ENCODE peak calls at places on chromosome 9, in five cellular contexts. One of them, this sample, is unnamed. For H3K36me3, the result is how much of the 10 kb centered on the place peaks cover.

GRCh38 chr9:85009251-85009650 is 339.7 kb downstream of the NTRK2 start:
- DNase-seq in SK-N-SH: no peak
- DNase-seq in mammary epithelial cell: no peak
- DNase-seq in PC-3: no peak
- DNase-seq in lung: no peak
- DNase-seq in this sample: no peak

GRCh38 chr9:5578018-5578697 is 50.7 kb upstream of the RIC1 start:
- DNase-seq in SK-N-SH: no peak
- DNase-seq in mammary epithelial cell: no peak
- DNase-seq in PC-3: no peak
- DNase-seq in lung: no peak
- DNase-seq in this sample: no peak

GRCh38 chr9:114300846-114301797 is 21.8 kb upstream of the ORM1 start:
- DNase-seq in SK-N-SH: no peak
- DNase-seq in mammary epithelial cell: no peak
- DNase-seq in PC-3: no peak
- DNase-seq in lung: no peak
- DNase-seq in this sample: no peak

GRCh38 chr9:95516221-95516735 is 493 bp downstream of the PTCH1 start:
- DNase-seq in SK-N-SH: peak
- DNase-seq in mammary epithelial cell: no peak
- DNase-seq in PC-3: no peak
- DNase-seq in lung: no peak
- DNase-seq in this sample: peak

GRCh38 chr9:114372971-114373591 is 14.7 kb downstream of the AKNA start:
- DNase-seq in SK-N-SH: no peak
- DNase-seq in mammary epithelial cell: no peak
- DNase-seq in PC-3: no peak
- DNase-seq in lung: peak
- DNase-seq in this sample: no peak

GRCh38 chr9:136107953-136108647 is 10.6 kb downstream of the TMEM250 start:
- DNase-seq in SK-N-SH: no peak
- DNase-seq in mammary epithelial cell: peak
- DNase-seq in PC-3: no peak
- DNase-seq in lung: no peak
- DNase-seq in this sample: peak

GRCh38 chr9:110180713-110181434 is 27.1 kb downstream of the C9orf152 start:
- DNase-seq in SK-N-SH: no peak
- DNase-seq in mammary epithelial cell: peak
- DNase-seq in PC-3: peak
- DNase-seq in lung: no peak
- DNase-seq in this sample: no peak

GRCh38 chr9:32385135-32385884 is 867 bp downstream of the ACO1 start:
- DNase-seq in SK-N-SH: no peak
- DNase-seq in mammary epithelial cell: no peak
- DNase-seq in PC-3: no peak
- DNase-seq in lung: no peak
- DNase-seq in this sample: no peak

GRCh38 chr9:116647515-116647809 is 39.6 kb upstream of the TRIM32 start:
- DNase-seq in SK-N-SH: no peak
- DNase-seq in mammary epithelial cell: no peak
- DNase-seq in PC-3: no peak
- DNase-seq in lung: no peak
- DNase-seq in this sample: no peak

GRCh38 chr9:120514599-120514854 is 65.4 kb downstream of the CDK5RAP2 start:
- DNase-seq in SK-N-SH: no peak
- DNase-seq in mammary epithelial cell: no peak
- DNase-seq in PC-3: no peak
- DNase-seq in lung: no peak
- DNase-seq in this sample: no peak

GRCh38 chr9:96222132-96222531 is 79.8 kb downstream of the HSD17B3 start:
- DNase-seq in SK-N-SH: peak
- DNase-seq in mammary epithelial cell: no peak
- DNase-seq in PC-3: peak
- DNase-seq in lung: no peak
- DNase-seq in this sample: no peak

GRCh38 chr9:91192379-91192775 is 169.3 kb downstream of the AUH start:
- DNase-seq in SK-N-SH: no peak
- DNase-seq in mammary epithelial cell: no peak
- DNase-seq in PC-3: no peak
- DNase-seq in lung: peak
- DNase-seq in this sample: no peak

GRCh38 chr9:107386396-107386795 is 103.2 kb downstream of the KLF4 start:
- DNase-seq in SK-N-SH: no peak
- DNase-seq in mammary epithelial cell: peak
- DNase-seq in PC-3: no peak
- DNase-seq in lung: no peak
- DNase-seq in this sample: no peak

GRCh38 chr9:89477811-89478583 is 19.9 kb downstream of the SEMA4D start:
- DNase-seq in SK-N-SH: no peak
- DNase-seq in mammary epithelial cell: peak
- DNase-seq in PC-3: peak
- DNase-seq in lung: no peak
- DNase-seq in this sample: no peak

GRCh38 chr9:104993291-104993963 is 65.5 kb upstream of the ABCA1 start:
- DNase-seq in SK-N-SH: no peak
- DNase-seq in mammary epithelial cell: no peak
- DNase-seq in PC-3: no peak
- DNase-seq in lung: peak
- DNase-seq in this sample: no peak

GRCh38 chr9:109914280-109915027 is 134.5 kb downstream of the PALM2AKAP2 start:
- DNase-seq in SK-N-SH: no peak
- DNase-seq in mammary epithelial cell: no peak
- DNase-seq in PC-3: peak
- DNase-seq in lung: no peak
- DNase-seq in this sample: no peak

GRCh38 chr9:113589890-113590289 is 126.4 kb downstream of the RGS3 start:
- DNase-seq in SK-N-SH: no peak
- DNase-seq in mammary epithelial cell: no peak
- DNase-seq in PC-3: peak
- DNase-seq in lung: no peak
- DNase-seq in this sample: no peak

GRCh38 chr9:23322392-23322791 is 503.6 kb downstream of the ELAVL2 start:
- DNase-seq in SK-N-SH: peak
- DNase-seq in mammary epithelial cell: peak
- DNase-seq in PC-3: peak
- DNase-seq in lung: no peak
- DNase-seq in this sample: no peak

GRCh38 chr9:23319092-23319491 is 506.9 kb downstream of the ELAVL2 start:
- DNase-seq in SK-N-SH: no peak
- DNase-seq in mammary epithelial cell: no peak
- DNase-seq in PC-3: no peak
- DNase-seq in lung: no peak
- DNase-seq in this sample: no peak

GRCh38 chr9:23324511-23324910 is 501.5 kb downstream of the ELAVL2 start:
- DNase-seq in SK-N-SH: no peak
- DNase-seq in mammary epithelial cell: no peak
- DNase-seq in PC-3: no peak
- DNase-seq in lung: no peak
- DNase-seq in this sample: no peak

GRCh38 chr9:23326597-23326996 is 499.4 kb downstream of the ELAVL2 start:
- DNase-seq in SK-N-SH: no peak
- DNase-seq in mammary epithelial cell: no peak
- DNase-seq in PC-3: no peak
- DNase-seq in lung: no peak
- DNase-seq in this sample: no peak

GRCh38 chr9:23321049-23321448 is 505.0 kb downstream of the ELAVL2 start:
- DNase-seq in SK-N-SH: no peak
- DNase-seq in mammary epithelial cell: no peak
- DNase-seq in PC-3: no peak
- DNase-seq in lung: no peak
- DNase-seq in this sample: no peak
- H3K36me3 ChIP-seq in SK-N-SH: under half
- H3K36me3 ChIP-seq in mammary epithelial cell: under half
- H3K36me3 ChIP-seq in PC-3: under half
- H3K36me3 ChIP-seq in lung: under half
- H3K36me3 ChIP-seq in this sample: under half

GRCh38 chr9:19124430-19124793 is 2.9 kb downstream of the PLIN2 start:
- DNase-seq in SK-N-SH: no peak
- DNase-seq in mammary epithelial cell: no peak
- DNase-seq in PC-3: no peak
- DNase-seq in lung: no peak
- DNase-seq in this sample: no peak

GRCh38 chr9:19120846-19121245 is 6.4 kb downstream of the PLIN2 start:
- DNase-seq in SK-N-SH: no peak
- DNase-seq in mammary epithelial cell: no peak
- DNase-seq in PC-3: no peak
- DNase-seq in lung: no peak
- DNase-seq in this sample: no peak

GRCh38 chr9:19119241-19119640 is 8.1 kb downstream of the PLIN2 start:
- DNase-seq in SK-N-SH: no peak
- DNase-seq in mammary epithelial cell: no peak
- DNase-seq in PC-3: no peak
- DNase-seq in lung: no peak
- DNase-seq in this sample: no peak

GRCh38 chr9:19119801-19120440 is 7.4 kb downstream of the PLIN2 start:
- DNase-seq in SK-N-SH: no peak
- DNase-seq in mammary epithelial cell: peak
- DNase-seq in PC-3: no peak
- DNase-seq in lung: no peak
- DNase-seq in this sample: no peak

DNA sequence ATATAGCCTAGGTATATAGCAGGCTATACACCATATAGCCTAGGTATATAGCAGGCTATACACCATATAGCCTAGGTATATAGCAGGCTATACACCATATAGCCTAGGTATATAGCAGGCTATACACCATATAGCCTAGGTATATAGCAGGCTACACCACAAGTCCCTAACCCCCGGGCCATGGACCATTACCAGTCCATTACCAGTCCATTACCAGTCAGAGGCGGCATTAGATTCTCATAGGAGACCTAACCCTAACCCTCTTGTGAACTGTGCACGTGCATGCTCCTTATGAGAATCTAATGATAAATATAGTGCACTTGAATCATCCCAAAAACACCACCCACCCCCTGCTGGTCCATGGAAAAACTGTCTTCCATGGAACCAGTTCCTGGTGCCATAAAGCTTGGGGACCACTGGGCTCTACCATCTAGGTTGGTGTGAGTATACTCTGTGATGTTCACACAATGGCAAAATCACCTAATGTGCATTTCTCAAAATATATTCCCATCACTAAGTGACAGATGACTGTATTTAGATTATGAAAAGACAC is 4.7 kb downstream of the PLIN2 start:
- DNase-seq in SK-N-SH: no peak
- DNase-seq in mammary epithelial cell: no peak
- DNase-seq in PC-3: no peak
- DNase-seq in lung: no peak
- DNase-seq in this sample: no peak
- TF ChIP-seq CTCF in SK-N-SH: peak
- TF ChIP-seq CTCF in mammary epithelial cell: no peak
- TF ChIP-seq CTCF in PC-3: no peak
- TF ChIP-seq CTCF in lung: no peak
- TF ChIP-seq CTCF in this sample: peak

GRCh38 chr9:37437616-37438015 is 15.1 kb downstream of the GRHPR start:
- DNase-seq in SK-N-SH: no peak
- DNase-seq in mammary epithelial cell: no peak
- DNase-seq in PC-3: no peak
- DNase-seq in lung: no peak
- DNase-seq in this sample: no peak
- H3K36me3 ChIP-seq in SK-N-SH: half or more
- H3K36me3 ChIP-seq in mammary epithelial cell: half or more
- H3K36me3 ChIP-seq in PC-3: under half
- H3K36me3 ChIP-seq in lung: half or more
- H3K36me3 ChIP-seq in this sample: half or more

GRCh38 chr9:2016411-2017208 is 1.5 kb downstream of the SMARCA2 start:
- DNase-seq in SK-N-SH: peak
- DNase-seq in mammary epithelial cell: peak
- DNase-seq in PC-3: peak
- DNase-seq in lung: peak
- DNase-seq in this sample: peak
- TF ChIP-seq CTCF in SK-N-SH: no peak
- TF ChIP-seq CTCF in mammary epithelial cell: no peak
- TF ChIP-seq CTCF in PC-3: no peak
- TF ChIP-seq CTCF in lung: no peak
- TF ChIP-seq CTCF in this sample: no peak

GRCh38 chr9:131419716-131420115 is 25.8 kb downstream of the PRRC2B start:
- DNase-seq in SK-N-SH: no peak
- DNase-seq in mammary epithelial cell: no peak
- DNase-seq in PC-3: no peak
- DNase-seq in lung: no peak
- DNase-seq in this sample: no peak
- H3K36me3 ChIP-seq in SK-N-SH: under half
- H3K36me3 ChIP-seq in mammary epithelial cell: under half
- H3K36me3 ChIP-seq in PC-3: under half
- H3K36me3 ChIP-seq in lung: under half
- H3K36me3 ChIP-seq in this sample: under half

GRCh38 chr9:2321523-2322148 is 300.0 kb upstream of the VLDLR start:
- DNase-seq in SK-N-SH: no peak
- DNase-seq in mammary epithelial cell: no peak
- DNase-seq in PC-3: no peak
- DNase-seq in lung: no peak
- DNase-seq in this sample: no peak
- TF ChIP-seq CTCF in SK-N-SH: peak
- TF ChIP-seq CTCF in mammary epithelial cell: peak
- TF ChIP-seq CTCF in PC-3: peak
- TF ChIP-seq CTCF in lung: no peak
- TF ChIP-seq CTCF in this sample: peak

DNA sequence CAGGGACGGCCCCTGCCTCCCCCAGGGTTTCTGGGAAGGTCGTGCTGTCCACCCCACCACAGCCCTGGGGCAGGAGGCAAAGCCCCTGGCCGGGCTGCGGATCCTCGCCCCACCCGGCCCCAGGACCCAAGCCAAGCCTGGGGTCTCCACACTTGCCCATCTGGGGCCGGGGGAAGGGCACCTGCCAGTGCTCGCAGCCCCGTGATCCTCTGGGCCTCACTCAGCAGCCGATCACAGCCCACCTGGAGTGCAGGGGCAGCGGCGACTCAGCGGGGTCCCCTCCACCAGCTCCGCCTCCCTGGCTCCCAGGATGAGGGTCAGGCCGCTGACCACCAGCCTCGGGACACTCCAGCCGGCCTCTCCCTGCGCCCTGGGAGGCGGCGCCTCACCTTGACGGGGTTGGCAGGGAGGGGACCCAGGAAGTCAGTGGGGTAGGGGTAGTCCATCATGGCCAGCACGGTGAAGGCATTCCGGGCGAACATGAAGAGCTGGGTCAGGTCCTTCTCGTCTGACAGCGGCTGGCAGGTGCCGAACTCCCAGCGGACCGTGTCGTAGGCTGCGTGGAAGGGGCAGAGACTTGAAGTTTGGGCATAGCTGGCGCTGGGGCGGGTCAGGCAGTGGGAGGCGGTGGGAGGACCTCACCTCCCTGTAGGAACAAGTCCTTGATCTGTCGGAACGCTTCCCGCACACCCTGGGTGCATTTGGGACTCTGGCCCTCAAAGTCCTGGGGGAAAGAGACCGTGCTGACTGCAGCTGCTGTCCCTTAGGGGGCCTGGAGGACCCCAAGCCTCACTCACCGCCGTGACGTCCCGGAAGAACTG is 1.8 kb downstream of the DPP7 start:
- DNase-seq in SK-N-SH: no peak
- DNase-seq in mammary epithelial cell: no peak
- DNase-seq in PC-3: no peak
- DNase-seq in lung: no peak
- DNase-seq in this sample: no peak
- H3K36me3 ChIP-seq in SK-N-SH: under half
- H3K36me3 ChIP-seq in mammary epithelial cell: under half
- H3K36me3 ChIP-seq in PC-3: under half
- H3K36me3 ChIP-seq in lung: under half
- H3K36me3 ChIP-seq in this sample: under half

This sample was measured in BE2C.